ENCODE peak calls at places on chromosome 20, in four cellular contexts. U is SJSA1, J is heart left ventricle, I is fibroblast of mammary gland. D is an unnamed sample.
A peak's percentile ranks its signal among the peaks of the same experiment; 100 is the strongest.

GRCh38 chr20:6767536-6768227 is at the start of gene BMP2:
- DNase-seq in J (peak; percentile 55), U (peak; percentile 51), I (peak; percentile 31), D (peak; percentile 65)

GRCh38 chr20:675453-676314 is at the start of gene SCRT2:
- DNase-seq in J (peak; percentile 83), I (peak; percentile 50), U (peak; percentile 70), D (peak; percentile 41)

GRCh38 chr20:25055711-25056492 is 2.0 kb downstream of the ACSS1 start:
- DNase-seq in I (peak; percentile 33), J (no peak), U (no peak), D (peak; percentile 22)

GRCh38 chr20:62918137-62918536 is 8.2 kb downstream of the DIDO1 start:
- DNase-seq in U (no peak), I (no peak), J (no peak), D (no peak)

GRCh38 chr20:6231551-6231950 is 108.7 kb upstream of the FERMT1 start:
- DNase-seq in I (peak; percentile 11), J (no peak), U (no peak), D (peak; percentile 41)

GRCh38 chr20:12977634-12978394 is 31.0 kb upstream of the SPTLC3 start:
- DNase-seq in U (no peak), I (no peak), J (no peak), D (no peak)

GRCh38 chr20:7622399-7622961 is 317.8 kb downstream of the HAO1 start:
- DNase-seq in I (no peak), U (no peak), J (peak; percentile 24), D (no peak)

GRCh38 chr20:47317127-47317895 is 39.2 kb downstream of the ZMYND8 start:
- DNase-seq in U (peak; percentile 95), J (peak; percentile 94), I (peak; percentile 98), D (peak; percentile 99)

GRCh38 chr20:10671850-10672578 is 1.8 kb downstream of the JAG1 start:
- DNase-seq in I (peak; percentile 67), U (peak; percentile 60), J (peak; percentile 81), D (no peak)

GRCh38 chr20:23823621-23824324 is 2.8 kb downstream of the CST2 start:
- DNase-seq in U (no peak), I (no peak), J (no peak), D (no peak)

GRCh38 chr20:34515484-34516037 is 661 bp upstream of the DYNLRB1 start:
- DNase-seq in U (no peak), J (peak; percentile 39), I (peak; percentile 43), D (peak; percentile 42)

GRCh38 chr20:48459729-48460395 is 367.9 kb downstream of the PREX1 start:
- DNase-seq in I (no peak), U (no peak), J (no peak), D (no peak)

GRCh38 chr20:8854566-8854965 is 214.3 kb upstream of the PLCB4 start:
- DNase-seq in J (peak; percentile 69), U (no peak), I (peak; percentile 55), D (peak; percentile 46)

GRCh38 chr20:59452856-59453255 is 151.5 kb upstream of the PHACTR3 start:
- DNase-seq in U (no peak), J (no peak), I (no peak), D (no peak)

GRCh38 chr20:33387177-33387576 is 14.1 kb downstream of the CDK5RAP1 start:
- DNase-seq in I (peak; percentile 45), U (no peak), J (peak; percentile 82), D (peak; percentile 66)

GRCh38 chr20:17612287-17612974 is 42.6 kb downstream of the DSTN start:
- DNase-seq in I (peak; percentile 54), J (peak; percentile 42), U (peak; percentile 85), D (peak; percentile 47)